ENCODE peak calls at places on chromosomes 12 and 14, in ten cellular contexts. One of them, this sample, is unnamed.

GRCh38 chr12:67630373-67631088 is 18.0 kb upstream of the DYRK2 start:
- DNase-seq in bronchial epithelial cell: no peak
- DNase-seq in testis: peak
- DNase-seq in fibroblast of lung: peak
- DNase-seq in lower leg skin: peak
- DNase-seq in MCF 10A: no peak
- DNase-seq in upper lobe of right lung: peak
- DNase-seq in tibial artery: no peak
- DNase-seq in fibroblast of pulmonary artery: peak
- DNase-seq in Calu3: peak
- DNase-seq in this sample: peak

GRCh38 chr12:76921891-76922664 is 43.3 kb upstream of the CSRP2 start:
- DNase-seq in fibroblast of pulmonary artery: no peak
- DNase-seq in testis: no peak
- DNase-seq in Calu3: no peak
- DNase-seq in lower leg skin: peak
- DNase-seq in tibial artery: no peak
- DNase-seq in fibroblast of lung: no peak
- DNase-seq in bronchial epithelial cell: no peak
- DNase-seq in MCF 10A: no peak
- DNase-seq in upper lobe of right lung: no peak
- DNase-seq in this sample: no peak

GRCh38 chr12:105292705-105293104 is 37.8 kb upstream of the C12orf75 start:
- DNase-seq in fibroblast of pulmonary artery: peak
- DNase-seq in tibial artery: no peak
- DNase-seq in fibroblast of lung: peak
- DNase-seq in upper lobe of right lung: no peak
- DNase-seq in Calu3: no peak
- DNase-seq in bronchial epithelial cell: no peak
- DNase-seq in testis: no peak
- DNase-seq in lower leg skin: no peak
- DNase-seq in MCF 10A: no peak
- DNase-seq in this sample: no peak

GRCh38 chr12:30531731-30532678 is 163.7 kb downstream of the IPO8 start:
- DNase-seq in fibroblast of pulmonary artery: no peak
- DNase-seq in upper lobe of right lung: no peak
- DNase-seq in MCF 10A: no peak
- DNase-seq in Calu3: no peak
- DNase-seq in testis: no peak
- DNase-seq in fibroblast of lung: no peak
- DNase-seq in lower leg skin: no peak
- DNase-seq in tibial artery: no peak
- DNase-seq in bronchial epithelial cell: peak
- DNase-seq in this sample: no peak

GRCh38 chr14:75254381-75254821 is 24.2 kb upstream of the FOS start:
- DNase-seq in bronchial epithelial cell: peak
- DNase-seq in tibial artery: peak
- DNase-seq in fibroblast of lung: no peak
- DNase-seq in fibroblast of pulmonary artery: no peak
- DNase-seq in testis: no peak
- DNase-seq in Calu3: peak
- DNase-seq in lower leg skin: peak
- DNase-seq in upper lobe of right lung: peak
- DNase-seq in MCF 10A: peak
- DNase-seq in this sample: no peak

GRCh38 chr12:100858658-100859057 is 64.1 kb downstream of the ANO4 start:
- DNase-seq in fibroblast of lung: peak
- DNase-seq in lower leg skin: no peak
- DNase-seq in upper lobe of right lung: no peak
- DNase-seq in Calu3: no peak
- DNase-seq in tibial artery: no peak
- DNase-seq in fibroblast of pulmonary artery: peak
- DNase-seq in testis: no peak
- DNase-seq in bronchial epithelial cell: peak
- DNase-seq in MCF 10A: peak
- DNase-seq in this sample: no peak

GRCh38 chr14:99529899-99530298 is 48.7 kb downstream of the CCNK start:
- DNase-seq in MCF 10A: no peak
- DNase-seq in tibial artery: no peak
- DNase-seq in lower leg skin: no peak
- DNase-seq in bronchial epithelial cell: no peak
- DNase-seq in fibroblast of lung: peak
- DNase-seq in testis: no peak
- DNase-seq in Calu3: no peak
- DNase-seq in upper lobe of right lung: no peak
- DNase-seq in fibroblast of pulmonary artery: peak
- DNase-seq in this sample: no peak

GRCh38 chr12:67988600-67988999 is 647 bp upstream of the IFNG-AS1 start:
- DNase-seq in upper lobe of right lung: no peak
- DNase-seq in tibial artery: no peak
- DNase-seq in fibroblast of pulmonary artery: no peak
- DNase-seq in fibroblast of lung: no peak
- DNase-seq in lower leg skin: no peak
- DNase-seq in testis: no peak
- DNase-seq in bronchial epithelial cell: no peak
- DNase-seq in Calu3: no peak
- DNase-seq in MCF 10A: no peak
- DNase-seq in this sample: peak

GRCh38 chr12:89451876-89452275 is 72.7 kb downstream of the GALNT4 start:
- DNase-seq in upper lobe of right lung: no peak
- DNase-seq in fibroblast of pulmonary artery: peak
- DNase-seq in lower leg skin: no peak
- DNase-seq in Calu3: peak
- DNase-seq in bronchial epithelial cell: peak
- DNase-seq in testis: peak
- DNase-seq in fibroblast of lung: peak
- DNase-seq in MCF 10A: peak
- DNase-seq in tibial artery: peak
- DNase-seq in this sample: no peak

GRCh38 chr12:94649349-94650142 is 811 bp downstream of the TMCC3 start:
- DNase-seq in lower leg skin: peak
- DNase-seq in fibroblast of pulmonary artery: peak
- DNase-seq in tibial artery: peak
- DNase-seq in testis: peak
- DNase-seq in fibroblast of lung: peak
- DNase-seq in Calu3: peak
- DNase-seq in upper lobe of right lung: peak
- DNase-seq in MCF 10A: peak
- DNase-seq in bronchial epithelial cell: peak
- DNase-seq in this sample: peak

GRCh38 chr14:38420045-38420444 is 164.2 kb upstream of the CLEC14A start:
- DNase-seq in fibroblast of lung: peak
- DNase-seq in tibial artery: no peak
- DNase-seq in upper lobe of right lung: no peak
- DNase-seq in Calu3: no peak
- DNase-seq in MCF 10A: peak
- DNase-seq in bronchial epithelial cell: no peak
- DNase-seq in fibroblast of pulmonary artery: peak
- DNase-seq in lower leg skin: no peak
- DNase-seq in testis: no peak
- DNase-seq in this sample: no peak

GRCh38 chr12:128914908-128915563 is 61.8 kb downstream of the GLT1D1 start:
- DNase-seq in fibroblast of lung: no peak
- DNase-seq in Calu3: no peak
- DNase-seq in testis: no peak
- DNase-seq in bronchial epithelial cell: no peak
- DNase-seq in upper lobe of right lung: no peak
- DNase-seq in MCF 10A: no peak
- DNase-seq in lower leg skin: no peak
- DNase-seq in fibroblast of pulmonary artery: no peak
- DNase-seq in tibial artery: no peak
- DNase-seq in this sample: peak

GRCh38 chr14:61438497-61438859 is 117.1 kb downstream of the PRKCH start:
- DNase-seq in testis: no peak
- DNase-seq in tibial artery: no peak
- DNase-seq in upper lobe of right lung: no peak
- DNase-seq in fibroblast of lung: no peak
- DNase-seq in lower leg skin: peak
- DNase-seq in MCF 10A: no peak
- DNase-seq in fibroblast of pulmonary artery: no peak
- DNase-seq in bronchial epithelial cell: peak
- DNase-seq in Calu3: no peak
- DNase-seq in this sample: peak

GRCh38 chr12:104372721-104373335 is 69.3 kb downstream of the EID3 start:
- DNase-seq in tibial artery: no peak
- DNase-seq in fibroblast of pulmonary artery: no peak
- DNase-seq in testis: no peak
- DNase-seq in Calu3: no peak
- DNase-seq in fibroblast of lung: no peak
- DNase-seq in lower leg skin: no peak
- DNase-seq in MCF 10A: no peak
- DNase-seq in bronchial epithelial cell: no peak
- DNase-seq in upper lobe of right lung: no peak
- DNase-seq in this sample: no peak

GRCh38 chr12:19131020-19131431 is 1.5 kb downstream of the PLEKHA5 start:
- DNase-seq in upper lobe of right lung: no peak
- DNase-seq in fibroblast of pulmonary artery: peak
- DNase-seq in MCF 10A: peak
- DNase-seq in bronchial epithelial cell: peak
- DNase-seq in testis: peak
- DNase-seq in lower leg skin: no peak
- DNase-seq in Calu3: peak
- DNase-seq in fibroblast of lung: peak
- DNase-seq in tibial artery: no peak
- DNase-seq in this sample: peak

GRCh38 chr12:82688619-82689018 is 1.9 kb downstream of the TMTC2 start:
- DNase-seq in Calu3: no peak
- DNase-seq in MCF 10A: no peak
- DNase-seq in lower leg skin: no peak
- DNase-seq in tibial artery: no peak
- DNase-seq in bronchial epithelial cell: no peak
- DNase-seq in fibroblast of pulmonary artery: no peak
- DNase-seq in testis: no peak
- DNase-seq in fibroblast of lung: no peak
- DNase-seq in upper lobe of right lung: no peak
- DNase-seq in this sample: no peak
- TF ChIP-seq CTCF in Calu3: no peak
- TF ChIP-seq CTCF in MCF 10A: no peak
- TF ChIP-seq CTCF in lower leg skin: no peak
- TF ChIP-seq CTCF in tibial artery: no peak
- TF ChIP-seq CTCF in bronchial epithelial cell: no peak
- TF ChIP-seq CTCF in fibroblast of pulmonary artery: no peak
- TF ChIP-seq CTCF in testis: no peak
- TF ChIP-seq CTCF in fibroblast of lung: no peak
- TF ChIP-seq CTCF in upper lobe of right lung: no peak
- TF ChIP-seq CTCF in this sample: no peak

DNA sequence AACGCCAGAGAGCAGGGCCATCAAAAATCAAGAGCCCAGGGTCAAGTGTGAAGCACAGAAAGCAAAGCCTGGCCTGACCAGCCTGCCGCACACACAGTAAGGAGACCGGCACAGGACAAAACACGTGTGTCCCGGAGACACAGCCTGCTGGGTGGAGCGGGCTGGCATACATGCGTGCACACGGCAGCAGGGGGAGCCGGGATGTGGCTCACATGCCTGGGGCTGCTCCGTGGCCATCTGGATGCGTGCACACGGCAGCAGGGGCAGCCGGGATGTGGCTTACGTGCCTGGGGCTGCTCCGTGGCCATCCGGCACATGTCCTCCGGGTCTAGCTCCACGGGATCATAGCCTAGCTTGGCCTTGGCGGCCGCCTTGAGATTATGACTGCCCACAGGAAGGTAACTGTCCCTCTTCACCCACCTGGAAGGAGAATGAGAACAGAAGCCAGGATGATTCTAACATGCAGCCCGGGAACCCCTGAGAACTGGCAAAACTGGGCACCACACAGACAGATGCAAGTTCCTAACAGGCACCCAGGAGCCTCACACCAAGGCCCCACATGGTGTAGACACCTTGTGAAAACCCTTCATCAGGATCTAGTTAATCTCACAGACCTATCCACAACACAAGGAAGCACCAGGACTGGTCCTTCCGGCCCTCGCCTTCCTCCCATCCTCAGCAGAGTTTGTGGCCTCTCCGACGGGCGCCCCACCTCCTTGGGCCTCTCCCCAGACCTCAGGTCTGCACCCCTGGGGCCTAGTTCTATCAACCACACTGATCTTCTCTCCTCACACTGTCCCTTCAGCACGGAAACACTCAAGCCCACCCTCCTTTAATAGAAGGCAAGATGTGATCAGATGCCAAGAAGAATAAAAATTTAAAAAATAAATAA is 13.6 kb downstream of the POLE start:
- DNase-seq in bronchial epithelial cell: no peak
- DNase-seq in Calu3: no peak
- DNase-seq in lower leg skin: no peak
- DNase-seq in tibial artery: no peak
- DNase-seq in testis: no peak
- DNase-seq in MCF 10A: no peak
- DNase-seq in fibroblast of lung: no peak
- DNase-seq in upper lobe of right lung: no peak
- DNase-seq in fibroblast of pulmonary artery: no peak
- DNase-seq in this sample: no peak
- TF ChIP-seq CTCF in bronchial epithelial cell: no peak
- TF ChIP-seq CTCF in Calu3: no peak
- TF ChIP-seq CTCF in lower leg skin: no peak
- TF ChIP-seq CTCF in tibial artery: no peak
- TF ChIP-seq CTCF in testis: no peak
- TF ChIP-seq CTCF in MCF 10A: no peak
- TF ChIP-seq CTCF in fibroblast of lung: no peak
- TF ChIP-seq CTCF in upper lobe of right lung: no peak
- TF ChIP-seq CTCF in fibroblast of pulmonary artery: no peak
- TF ChIP-seq CTCF in this sample: no peak

GRCh38 chr12:11787921-11788849 is 138.7 kb downstream of the ETV6 start:
- DNase-seq in upper lobe of right lung: no peak
- DNase-seq in bronchial epithelial cell: no peak
- DNase-seq in tibial artery: no peak
- DNase-seq in MCF 10A: no peak
- DNase-seq in testis: no peak
- DNase-seq in fibroblast of pulmonary artery: no peak
- DNase-seq in Calu3: no peak
- DNase-seq in fibroblast of lung: no peak
- DNase-seq in lower leg skin: no peak
- DNase-seq in this sample: no peak
- TF ChIP-seq CTCF in upper lobe of right lung: no peak
- TF ChIP-seq CTCF in bronchial epithelial cell: no peak
- TF ChIP-seq CTCF in tibial artery: no peak
- TF ChIP-seq CTCF in MCF 10A: no peak
- TF ChIP-seq CTCF in testis: no peak
- TF ChIP-seq CTCF in fibroblast of pulmonary artery: no peak
- TF ChIP-seq CTCF in Calu3: no peak
- TF ChIP-seq CTCF in fibroblast of lung: no peak
- TF ChIP-seq CTCF in lower leg skin: no peak
- TF ChIP-seq CTCF in this sample: no peak

DNA sequence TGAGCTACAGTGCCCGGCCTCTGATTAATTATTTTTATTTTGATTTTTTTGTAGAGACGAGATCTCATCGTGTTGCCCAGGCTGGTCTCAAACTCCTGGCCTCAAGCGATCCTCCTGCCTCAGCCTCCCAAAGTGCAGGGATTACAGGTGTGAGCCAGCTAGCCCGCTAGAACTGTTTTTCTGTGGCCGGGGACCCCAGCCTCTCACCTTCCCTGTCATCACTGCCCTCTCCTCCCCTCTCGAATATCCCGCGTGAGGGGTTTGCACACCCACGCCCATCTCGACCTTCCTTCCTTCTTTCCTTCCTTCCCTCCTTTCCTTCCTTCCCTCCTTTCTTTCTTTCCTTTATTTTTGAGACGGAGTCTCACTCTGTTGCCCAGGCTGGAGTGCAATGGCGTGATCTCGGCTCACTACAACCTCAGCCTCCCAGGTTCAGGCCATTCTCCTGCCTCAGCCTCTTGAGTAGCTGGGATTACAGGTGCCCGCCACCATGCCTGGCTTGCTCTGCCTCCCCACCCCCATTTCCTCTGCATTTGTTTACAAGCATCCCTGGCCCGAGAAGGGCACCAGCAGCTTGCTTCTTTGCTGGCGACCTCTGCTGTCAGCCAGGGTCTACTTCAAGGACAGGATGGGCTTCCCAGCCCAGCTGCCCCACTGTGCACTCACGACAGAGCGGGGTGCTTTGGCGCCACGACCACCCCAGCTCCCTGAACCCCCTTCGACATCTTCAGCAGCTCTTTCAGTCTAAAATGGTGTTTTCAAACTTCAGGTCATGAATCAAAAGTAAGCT is 4.3 kb upstream of the TRAF3 start:
- DNase-seq in lower leg skin: no peak
- DNase-seq in Calu3: peak
- DNase-seq in upper lobe of right lung: no peak
- DNase-seq in fibroblast of pulmonary artery: peak
- DNase-seq in MCF 10A: no peak
- DNase-seq in fibroblast of lung: no peak
- DNase-seq in testis: no peak
- DNase-seq in bronchial epithelial cell: no peak
- DNase-seq in tibial artery: no peak
- DNase-seq in this sample: no peak
- TF ChIP-seq CTCF in lower leg skin: no peak
- TF ChIP-seq CTCF in Calu3: no peak
- TF ChIP-seq CTCF in upper lobe of right lung: no peak
- TF ChIP-seq CTCF in fibroblast of pulmonary artery: peak
- TF ChIP-seq CTCF in MCF 10A: peak
- TF ChIP-seq CTCF in fibroblast of lung: peak
- TF ChIP-seq CTCF in testis: no peak
- TF ChIP-seq CTCF in bronchial epithelial cell: no peak
- TF ChIP-seq CTCF in tibial artery: no peak
- TF ChIP-seq CTCF in this sample: peak